ENCODE peak calls at places on chromosomes 6 and 20, in seven cellular contexts. V is GM12891, P is HepG2, N is H1, L is SK-N-SH, R is K562, X is GM12878. B is an unnamed sample.

GRCh38 chr6:70847685-70848084 is 109.2 kb downstream of the B3GAT2 start:
- DNase-seq in V (no peak), P (no peak), N (no peak), L (no peak), R (no peak), X (no peak), B (no peak)

GRCh38 chr6:83260577-83260976 is 67.4 kb downstream of the RWDD2A start:
- DNase-seq in V (no peak), P (no peak), N (no peak), L (no peak), R (no peak), X (no peak), B (no peak)

GRCh38 chr6:25042599-25042936 is 106.8 kb upstream of the RIPOR2 start:
- DNase-seq in V (no peak), P (no peak), N (no peak), L (no peak), R (no peak), X (no peak), B (no peak)

GRCh38 chr20:33815671-33816070 is 4.5 kb downstream of the CHMP4B start:
- DNase-seq in V (no peak), P (no peak), N (no peak), L (no peak), R (no peak), X (no peak), B (no peak)

GRCh38 chr6:128282956-128283355 is 237.4 kb downstream of the PTPRK start:
- DNase-seq in V (no peak), P (no peak), N (no peak), L (no peak), R (no peak), X (no peak), B (no peak)

GRCh38 chr6:4023240-4023639 is 55.7 kb downstream of the FAM217A start:
- DNase-seq in V (no peak), P (peak), N (no peak), L (no peak), R (no peak), X (no peak), B (no peak)

GRCh38 chr6:40325791-40326190 is 261.4 kb downstream of the LRFN2 start:
- DNase-seq in V (no peak), P (no peak), N (no peak), L (no peak), R (peak), X (no peak), B (no peak)

GRCh38 chr20:6595704-6596103 is 171.8 kb upstream of the BMP2 start:
- DNase-seq in V (no peak), P (no peak), N (no peak), L (no peak), R (no peak), X (no peak), B (no peak)

GRCh38 chr6:32087574-32088486 is 21.3 kb downstream of the TNXB start:
- DNase-seq in V (peak), P (peak), N (peak), L (peak), R (peak), X (no peak), B (peak)

GRCh38 chr6:16136536-16137450 is 7.9 kb downstream of the MYLIP start:
- DNase-seq in V (no peak), P (no peak), N (no peak), L (no peak), R (no peak), X (no peak), B (no peak)

GRCh38 chr6:127716425-127716930 is 139.5 kb downstream of the C6orf58 start:
- DNase-seq in V (no peak), P (no peak), N (no peak), L (no peak), R (no peak), X (no peak), B (no peak)

GRCh38 chr20:56360899-56361199 is 2.1 kb downstream of the FAM210B start:
- DNase-seq in V (no peak), P (no peak), N (no peak), L (no peak), R (no peak), X (no peak), B (no peak)

GRCh38 chr20:22386300-22386623 is 198.1 kb downstream of the FOXA2 start:
- DNase-seq in V (no peak), P (no peak), N (no peak), L (no peak), R (no peak), X (no peak), B (no peak)

GRCh38 chr6:154615483-154616025 is 105.1 kb upstream of the CNKSR3 start:
- DNase-seq in V (no peak), P (peak), N (no peak), L (peak), R (peak), X (no peak), B (no peak)

GRCh38 chr6:14865609-14866100 is 380.2 kb upstream of the JARID2 start:
- DNase-seq in V (no peak), P (no peak), N (no peak), L (no peak), R (no peak), X (no peak), B (no peak)

GRCh38 chr20:58054744-58055373 is 173.6 kb downstream of the ANKRD60 start:
- DNase-seq in V (no peak), P (no peak), N (no peak), L (no peak), R (no peak), X (no peak), B (no peak)

GRCh38 chr6:68701159-68701558 is 66.1 kb downstream of the ADGRB3 start:
- DNase-seq in V (no peak), P (no peak), N (no peak), L (no peak), R (no peak), X (no peak), B (no peak)

GRCh38 chr6:27138837-27139752 is 108.4 kb upstream of the PRSS16 start:
- DNase-seq in V (no peak), P (no peak), N (peak), L (peak), R (peak), X (peak), B (no peak)

GRCh38 chr6:79134699-79135474 is 56.8 kb upstream of the PHIP start:
- DNase-seq in V (no peak), P (no peak), N (no peak), L (no peak), R (no peak), X (no peak), B (no peak)

GRCh38 chr20:9978395-9979004 is 56.3 kb upstream of the ANKEF1 start:
- DNase-seq in V (peak), P (peak), N (no peak), L (peak), R (no peak), X (peak), B (no peak)

GRCh38 chr20:58133020-58133419 is 95.4 kb downstream of the ANKRD60 start:
- DNase-seq in V (no peak), P (no peak), N (no peak), L (no peak), R (no peak), X (no peak), B (no peak)

GRCh38 chr6:158150701-158151100 is 17.4 kb downstream of the SERAC1 start:
- DNase-seq in V (no peak), P (no peak), N (no peak), L (no peak), R (no peak), X (no peak), B (no peak)

GRCh38 chr6:155292711-155293110 is 21.6 kb downstream of the TFB1M start:
- DNase-seq in V (no peak), P (no peak), N (no peak), L (no peak), R (no peak), X (no peak), B (no peak)

GRCh38 chr20:1130849-1131248 is 12.4 kb downstream of the PSMF1 start:
- DNase-seq in V (no peak), P (no peak), N (no peak), L (no peak), R (no peak), X (no peak), B (no peak)

GRCh38 chr6:3454206-3455016 is 2.4 kb downstream of the SLC22A23 start:
- DNase-seq in V (no peak), P (peak), N (no peak), L (no peak), R (no peak), X (no peak), B (no peak)

GRCh38 chr20:12276011-12276673 is 358.4 kb downstream of the BTBD3 start:
- DNase-seq in V (no peak), P (no peak), N (no peak), L (no peak), R (no peak), X (no peak), B (no peak)

GRCh38 chr6:117552618-117553017 is 49.7 kb downstream of the GOPC start:
- DNase-seq in V (no peak), P (no peak), N (no peak), L (no peak), R (no peak), X (no peak), B (no peak)

GRCh38 chr20:40279390-40279789 is 409.6 kb downstream of the MAFB start:
- DNase-seq in V (no peak), P (no peak), N (no peak), L (peak), R (no peak), X (no peak), B (no peak)

GRCh38 chr6:125950293-125950692 is 6.3 kb upstream of the HINT3 start:
- DNase-seq in V (no peak), P (no peak), N (no peak), L (no peak), R (peak), X (no peak), B (no peak)

GRCh38 chr6:15553736-15554294 is 109.0 kb downstream of the DTNBP1 start:
- DNase-seq in V (no peak), P (no peak), N (no peak), L (no peak), R (no peak), X (no peak), B (no peak)

GRCh38 chr6:53765270-53765669 is 29.5 kb upstream of the LRRC1 start:
- DNase-seq in V (no peak), P (no peak), N (no peak), L (no peak), R (no peak), X (no peak), B (no peak)
- TF ChIP-seq TAF1 in V (no peak), P (no peak), N (no peak), L (no peak), R (no peak), X (no peak), B (no peak)

GRCh38 chr6:919499-919898 is 226.6 kb upstream of the EXOC2 start:
- DNase-seq in V (no peak), P (no peak), N (no peak), L (no peak), R (no peak), X (no peak), B (no peak)

GRCh38 chr6:917296-917695 is 224.4 kb upstream of the EXOC2 start:
- DNase-seq in V (no peak), P (no peak), N (no peak), L (no peak), R (no peak), X (no peak), B (no peak)

GRCh38 chr6:917939-918338 is 225.0 kb upstream of the EXOC2 start:
- DNase-seq in V (no peak), P (no peak), N (no peak), L (no peak), R (no peak), X (no peak), B (no peak)

GRCh38 chr6:921400-921799 is 228.5 kb upstream of the EXOC2 start:
- DNase-seq in V (no peak), P (no peak), N (no peak), L (no peak), R (no peak), X (no peak), B (no peak)

DNA sequence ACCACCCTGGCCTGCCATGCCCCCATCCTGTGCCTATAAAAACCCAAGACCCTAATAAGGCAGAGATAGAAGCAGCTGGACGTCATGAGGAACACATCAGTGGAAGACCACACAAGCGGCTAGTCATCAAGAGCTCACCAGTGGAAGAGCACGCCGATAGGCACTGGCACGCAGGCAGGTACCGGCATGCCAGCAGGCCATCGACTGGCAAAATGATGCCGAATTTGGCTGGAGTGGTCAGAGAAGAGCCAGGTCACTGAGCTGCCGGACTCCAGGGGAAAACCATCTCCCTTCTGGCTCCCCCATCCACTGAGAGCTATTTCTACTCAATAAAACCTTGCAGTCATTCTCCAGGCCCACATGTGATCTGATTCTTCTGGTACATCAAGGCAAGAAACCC is 227.6 kb upstream of the EXOC2 start:
- DNase-seq in V (no peak), P (no peak), N (no peak), L (no peak), R (no peak), X (no peak), B (no peak)
- TF ChIP-seq TAF1 in V (no peak), P (no peak), N (no peak), L (no peak), R (no peak), X (no peak), B (no peak)

DNA sequence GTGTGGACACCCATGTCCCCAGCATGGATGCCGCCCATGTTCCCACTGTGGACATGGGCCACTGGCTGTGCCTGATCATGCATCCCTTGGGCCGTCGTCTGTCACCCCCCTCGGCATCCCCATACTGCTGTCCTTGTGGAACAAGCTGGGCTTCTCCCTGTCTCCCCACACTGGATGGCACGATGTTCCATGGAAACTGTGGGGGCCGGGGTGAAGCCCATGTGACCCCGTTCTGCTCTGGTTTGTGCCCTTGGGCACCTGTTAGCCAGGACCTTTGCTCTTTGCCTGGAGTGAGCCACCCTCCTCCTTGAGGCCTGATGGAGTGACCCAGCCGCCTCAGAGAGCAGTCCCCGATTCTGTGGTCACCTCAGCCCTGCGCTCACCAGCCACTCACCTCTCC is 7.6 kb upstream of the FRMD1 start:
- DNase-seq in V (no peak), P (no peak), N (no peak), L (no peak), R (no peak), X (no peak), B (no peak)
- TF ChIP-seq TAF1 in V (no peak), P (no peak), N (no peak), L (no peak), R (no peak), X (no peak), B (no peak)

DNA sequence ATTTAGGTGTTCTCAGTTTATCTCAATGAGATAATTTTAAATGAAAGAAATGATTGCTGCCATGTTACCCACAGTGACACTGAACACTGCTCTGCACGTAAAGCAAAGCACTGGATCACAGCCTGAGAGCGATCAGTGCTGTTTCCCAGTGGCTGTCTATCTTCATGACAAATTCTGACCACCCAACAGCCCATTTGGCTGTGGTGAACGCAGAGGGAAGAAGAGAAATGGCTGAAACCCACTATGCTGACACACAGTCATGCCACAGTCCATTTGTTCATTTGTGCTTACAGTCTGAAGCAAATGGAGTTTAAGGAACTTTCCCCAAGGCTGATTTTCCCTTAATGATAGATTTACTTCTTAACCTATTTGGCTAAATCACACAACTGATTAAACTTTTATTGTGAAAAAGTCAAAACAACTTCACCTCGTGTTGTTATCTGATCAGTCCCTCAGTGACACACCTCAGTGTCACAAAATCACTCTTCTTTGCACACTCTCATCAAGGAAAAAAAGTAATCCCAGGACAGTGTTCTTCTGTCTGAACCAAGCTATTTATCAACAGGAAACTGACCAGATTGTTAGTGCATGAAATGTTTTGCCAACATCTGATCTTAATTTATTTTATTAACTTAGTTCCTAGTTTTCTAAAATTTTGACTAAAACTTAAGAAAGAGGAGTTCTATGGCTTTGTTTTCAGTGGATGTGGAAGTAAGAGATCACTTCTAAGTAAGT is 225.1 kb downstream of the TBX18 start:
- DNase-seq in V (no peak), P (no peak), N (no peak), L (no peak), R (no peak), X (no peak), B (no peak)
- TF ChIP-seq TAF1 in V (no peak), P (no peak), N (no peak), L (no peak), R (no peak), X (no peak), B (no peak)

GRCh38 chr6:152404936-152405595 is 232.1 kb downstream of the SYNE1 start:
- DNase-seq in V (no peak), P (no peak), N (no peak), L (no peak), R (no peak), X (no peak), B (no peak)
- TF ChIP-seq TAF1 in V (no peak), P (no peak), N (no peak), L (no peak), R (no peak), X (no peak), B (no peak)

GRCh38 chr6:132333639-132334516 is 67.4 kb downstream of the MOXD1 start:
- DNase-seq in V (no peak), P (peak), N (peak), L (peak), R (no peak), X (no peak), B (no peak)
- TF ChIP-seq TAF1 in V (no peak), P (no peak), N (no peak), L (no peak), R (no peak), X (no peak), B (no peak)

GRCh38 chr6:120058410-120058809 is 708.8 kb upstream of the MAN1A1 start:
- DNase-seq in V (no peak), P (no peak), N (no peak), L (no peak), R (no peak), X (no peak), B (no peak)

GRCh38 chr6:120055071-120055470 is 705.5 kb upstream of the MAN1A1 start:
- DNase-seq in V (no peak), P (no peak), N (no peak), L (no peak), R (no peak), X (no peak), B (no peak)

DNA sequence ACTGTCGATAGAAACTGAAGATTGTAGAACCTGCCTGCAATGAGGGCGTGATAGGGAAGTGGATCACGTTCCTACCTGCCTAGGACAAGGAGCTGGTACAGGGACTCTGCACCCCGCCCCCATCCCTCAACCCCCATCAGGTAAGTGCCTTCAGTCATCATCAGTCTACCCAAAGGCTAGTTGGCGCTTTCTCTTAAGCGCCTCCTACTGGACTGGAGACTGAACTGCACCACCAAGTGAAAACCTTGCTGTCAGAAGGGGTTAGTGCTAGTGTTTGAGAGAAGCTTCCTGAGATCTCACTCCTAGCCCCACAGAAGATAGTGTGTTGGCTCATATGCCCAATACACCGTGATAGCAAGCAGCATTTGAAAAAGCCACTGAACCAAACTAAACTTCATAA is 706.5 kb upstream of the MAN1A1 start:
- DNase-seq in V (no peak), P (no peak), N (peak), L (no peak), R (peak), X (no peak), B (no peak)
- TF ChIP-seq TAF1 in V (no peak), P (no peak), N (no peak), L (no peak), R (no peak), X (no peak), B (no peak)

B was measured in GM12892.